ENCODE peak calls at places on chromosomes 4 and X, in four cellular contexts. One of them, this sample, is unnamed.

GRCh38 chr4:143626134-143626859 is 74.2 kb downstream of the FREM3 start:
- DNase-seq in lower leg skin: peak; percentile 61
- DNase-seq in mammary epithelial cell: no peak
- DNase-seq in esophagus squamous epithelium: no peak
- DNase-seq in this sample: peak; percentile 38

GRCh38 chr4:41549469-41549868 is 11.5 kb downstream of the LIMCH1 start:
- DNase-seq in lower leg skin: no peak
- DNase-seq in mammary epithelial cell: no peak
- DNase-seq in esophagus squamous epithelium: no peak
- DNase-seq in this sample: no peak

GRCh38 chr4:129900430-129900953 is 804.5 kb downstream of the C4orf33 start:
- DNase-seq in lower leg skin: no peak
- DNase-seq in mammary epithelial cell: no peak
- DNase-seq in esophagus squamous epithelium: no peak
- DNase-seq in this sample: no peak

GRCh38 chr4:125750399-125750798 is 435.6 kb downstream of the FAT4 start:
- DNase-seq in lower leg skin: no peak
- DNase-seq in mammary epithelial cell: no peak
- DNase-seq in esophagus squamous epithelium: no peak
- DNase-seq in this sample: no peak

GRCh38 chrX:68599256-68600152 is 48.0 kb upstream of the STARD8 start:
- DNase-seq in lower leg skin: no peak
- DNase-seq in mammary epithelial cell: no peak
- DNase-seq in esophagus squamous epithelium: no peak
- DNase-seq in this sample: peak; percentile 8

GRCh38 chr4:24988776-24989175 is 42.0 kb downstream of the LGI2 start:
- DNase-seq in lower leg skin: no peak
- DNase-seq in mammary epithelial cell: peak; percentile 26
- DNase-seq in esophagus squamous epithelium: no peak
- DNase-seq in this sample: peak; percentile 42

GRCh38 chrX:131812847-131813825 is 210.0 kb upstream of the STK26 start:
- DNase-seq in lower leg skin: peak; percentile 35
- DNase-seq in mammary epithelial cell: peak; percentile 79
- DNase-seq in esophagus squamous epithelium: peak; percentile 26
- DNase-seq in this sample: peak; percentile 93

GRCh38 chrX:45001038-45001437 is 128.1 kb downstream of the KDM6A start:
- DNase-seq in lower leg skin: no peak
- DNase-seq in mammary epithelial cell: no peak
- DNase-seq in esophagus squamous epithelium: no peak
- DNase-seq in this sample: no peak

GRCh38 chrX:97446298-97446882 is 562.7 kb downstream of the RPA4 start:
- DNase-seq in lower leg skin: no peak
- DNase-seq in mammary epithelial cell: no peak
- DNase-seq in esophagus squamous epithelium: no peak
- DNase-seq in this sample: peak; percentile 3

GRCh38 chr4:8315343-8316250 is 46.0 kb downstream of the HTRA3 start:
- DNase-seq in lower leg skin: no peak
- DNase-seq in mammary epithelial cell: peak; percentile 75
- DNase-seq in esophagus squamous epithelium: no peak
- DNase-seq in this sample: peak; percentile 88

GRCh38 chr4:109703664-109704351 is 563 bp upstream of the CASP6 start:
- DNase-seq in lower leg skin: no peak
- DNase-seq in mammary epithelial cell: no peak
- DNase-seq in esophagus squamous epithelium: no peak
- DNase-seq in this sample: peak; percentile 5

GRCh38 chr4:915041-915474 is 17.1 kb downstream of the GAK start:
- DNase-seq in lower leg skin: no peak
- DNase-seq in mammary epithelial cell: no peak
- DNase-seq in esophagus squamous epithelium: no peak
- DNase-seq in this sample: peak; percentile 18

GRCh38 chr4:176753049-176753448 is 39.7 kb downstream of the VEGFC start:
- DNase-seq in lower leg skin: no peak
- DNase-seq in mammary epithelial cell: peak; percentile 57
- DNase-seq in esophagus squamous epithelium: no peak
- DNase-seq in this sample: peak; percentile 87

GRCh38 chr4:16472537-16472936 is 246.3 kb upstream of the TAPT1 start:
- DNase-seq in lower leg skin: no peak
- DNase-seq in mammary epithelial cell: no peak
- DNase-seq in esophagus squamous epithelium: no peak
- DNase-seq in this sample: no peak

GRCh38 chr4:46196086-46196485 is 72.2 kb upstream of the GABRG1 start:
- DNase-seq in lower leg skin: no peak
- DNase-seq in mammary epithelial cell: no peak
- DNase-seq in esophagus squamous epithelium: no peak
- DNase-seq in this sample: no peak

GRCh38 chr4:82172186-82172585 is 201.6 kb downstream of the HNRNPD start:
- DNase-seq in lower leg skin: no peak
- DNase-seq in mammary epithelial cell: no peak
- DNase-seq in esophagus squamous epithelium: no peak
- DNase-seq in this sample: no peak
- H3K4me3 ChIP-seq in lower leg skin: no peak overlapping the region
- H3K4me3 ChIP-seq in mammary epithelial cell: no peak overlapping the region
- H3K4me3 ChIP-seq in esophagus squamous epithelium: no peak overlapping the region
- H3K4me3 ChIP-seq in this sample: no peak overlapping the region

GRCh38 chrX:153495362-153495751 is 577 bp downstream of the BGN start:
- DNase-seq in lower leg skin: peak; percentile 21
- DNase-seq in mammary epithelial cell: no peak
- DNase-seq in esophagus squamous epithelium: no peak
- DNase-seq in this sample: peak; percentile 22

GRCh38 chrX:153495903-153496629 is 1.3 kb downstream of the BGN start:
- DNase-seq in lower leg skin: no peak
- DNase-seq in mammary epithelial cell: no peak
- DNase-seq in esophagus squamous epithelium: no peak
- DNase-seq in this sample: no peak

GRCh38 chrX:153493085-153493484 is 1.7 kb upstream of the BGN start:
- DNase-seq in lower leg skin: no peak
- DNase-seq in mammary epithelial cell: no peak
- DNase-seq in esophagus squamous epithelium: no peak
- DNase-seq in this sample: no peak

GRCh38 chrX:153494061-153494460 is 719 bp upstream of the BGN start:
- DNase-seq in lower leg skin: no peak
- DNase-seq in mammary epithelial cell: no peak
- DNase-seq in esophagus squamous epithelium: no peak
- DNase-seq in this sample: no peak

GRCh38 chrX:153494541-153495361 is at the start of gene BGN:
- DNase-seq in lower leg skin: no peak
- DNase-seq in mammary epithelial cell: no peak
- DNase-seq in esophagus squamous epithelium: no peak
- DNase-seq in this sample: peak; percentile 38
- TF ChIP-seq CTCF in lower leg skin: no peak
- TF ChIP-seq CTCF in mammary epithelial cell: no peak
- TF ChIP-seq CTCF in esophagus squamous epithelium: peak; percentile 23
- TF ChIP-seq CTCF in this sample: peak; percentile 37

GRCh38 chrX:121163443-121163842 is 116.0 kb downstream of the GLUD2 start:
- DNase-seq in lower leg skin: no peak
- DNase-seq in mammary epithelial cell: no peak
- DNase-seq in esophagus squamous epithelium: no peak
- DNase-seq in this sample: no peak
- H3K4me3 ChIP-seq in lower leg skin: no peak overlapping the region
- H3K4me3 ChIP-seq in mammary epithelial cell: no peak overlapping the region
- H3K4me3 ChIP-seq in esophagus squamous epithelium: no peak overlapping the region
- H3K4me3 ChIP-seq in this sample: no peak overlapping the region

GRCh38 chrX:72025236-72025770 is 106.4 kb downstream of the RTL5 start:
- DNase-seq in lower leg skin: no peak
- DNase-seq in mammary epithelial cell: no peak
- DNase-seq in esophagus squamous epithelium: no peak
- DNase-seq in this sample: no peak
- TF ChIP-seq CTCF in lower leg skin: no peak
- TF ChIP-seq CTCF in mammary epithelial cell: no peak
- TF ChIP-seq CTCF in esophagus squamous epithelium: no peak
- TF ChIP-seq CTCF in this sample: no peak

DNA sequence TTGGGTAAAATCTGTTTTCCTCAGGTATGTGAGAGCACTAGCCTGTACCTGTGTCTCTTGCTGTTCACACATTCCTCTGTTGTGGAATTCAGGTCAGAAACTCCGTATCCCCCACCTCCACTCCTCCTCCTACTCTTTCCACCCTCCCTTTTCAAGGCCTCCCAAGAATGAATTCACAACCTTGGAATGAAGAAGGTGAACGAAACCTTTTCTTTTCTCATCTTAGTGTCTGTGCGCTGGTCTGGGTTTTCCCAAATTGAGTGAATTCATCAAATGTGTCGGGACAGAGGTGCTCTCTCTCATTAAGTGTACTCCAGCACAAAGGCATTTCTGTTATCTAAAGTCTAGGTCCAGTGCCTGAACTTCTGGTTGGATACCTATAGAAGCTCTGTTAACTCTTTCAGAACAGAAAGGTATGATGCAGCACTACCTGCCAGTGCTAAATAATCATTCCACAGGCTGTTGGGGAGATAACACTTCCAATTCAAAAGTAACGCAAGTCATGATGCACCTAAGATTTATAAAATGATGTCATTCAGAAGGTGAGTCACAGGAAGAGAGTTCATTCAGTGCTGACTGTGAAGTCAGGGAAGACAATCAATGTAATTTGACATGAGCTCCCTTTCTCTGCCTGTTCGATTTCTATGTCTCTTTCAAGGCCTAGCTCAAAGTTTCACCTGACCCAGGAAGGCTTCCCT is 41.9 kb downstream of the COL4A6 start:
- DNase-seq in lower leg skin: no peak
- DNase-seq in mammary epithelial cell: peak; percentile 92
- DNase-seq in esophagus squamous epithelium: no peak
- DNase-seq in this sample: peak; percentile 9
- H3K4me3 ChIP-seq in lower leg skin: no peak overlapping the region
- H3K4me3 ChIP-seq in mammary epithelial cell: peak overlapping the region; percentile 48
- H3K4me3 ChIP-seq in esophagus squamous epithelium: no peak overlapping the region
- H3K4me3 ChIP-seq in this sample: no peak overlapping the region

DNA sequence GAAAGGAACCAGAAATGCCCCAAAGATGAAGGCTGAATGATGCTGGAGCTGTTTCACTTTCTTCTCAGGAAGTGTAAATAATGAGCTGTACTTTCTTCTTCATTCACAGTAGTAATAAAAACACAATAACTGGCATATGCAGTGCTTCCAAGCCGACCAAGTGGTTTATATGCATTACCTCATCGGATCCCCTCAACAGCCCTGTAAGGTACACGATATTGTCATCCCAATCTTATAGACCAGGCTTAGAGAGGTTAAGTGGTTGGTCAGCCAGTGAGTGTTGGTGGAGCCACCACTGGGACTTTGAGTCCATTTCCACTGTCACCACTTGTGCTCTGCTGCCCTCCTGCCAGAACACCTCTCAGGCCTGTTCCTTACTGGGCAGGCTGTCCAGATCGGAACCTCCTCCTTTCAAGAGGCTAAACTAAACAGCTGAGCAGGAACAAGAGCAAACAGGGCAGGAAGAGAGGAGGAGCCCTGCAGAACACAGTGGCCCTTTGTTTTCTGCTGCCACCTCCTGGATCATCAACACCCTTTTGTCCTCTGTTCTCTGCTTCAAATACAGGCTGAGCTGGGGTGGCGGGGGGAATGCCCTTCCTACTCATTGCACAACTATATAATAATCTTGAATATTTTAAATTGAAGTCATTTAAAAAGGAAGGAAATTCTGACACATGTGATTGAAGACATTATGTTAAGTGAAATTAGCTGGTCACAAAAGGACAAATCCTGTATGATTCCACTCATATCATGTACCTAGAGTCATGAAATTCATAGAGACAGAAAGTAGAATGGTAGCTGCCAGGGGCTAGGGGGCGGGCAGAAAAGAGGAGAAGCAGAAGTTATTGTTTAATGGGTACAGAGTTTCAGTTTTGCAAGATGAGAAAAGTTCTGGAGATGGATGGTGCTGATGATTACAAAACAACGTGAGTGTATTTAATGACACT is 112.5 kb upstream of the ATP6AP2 start:
- DNase-seq in lower leg skin: peak; percentile 21
- DNase-seq in mammary epithelial cell: peak; percentile 69
- DNase-seq in esophagus squamous epithelium: no peak
- DNase-seq in this sample: peak; percentile 14
- TF ChIP-seq CTCF in lower leg skin: no peak
- TF ChIP-seq CTCF in mammary epithelial cell: no peak
- TF ChIP-seq CTCF in esophagus squamous epithelium: peak; percentile 55
- TF ChIP-seq CTCF in this sample: peak; percentile 12

GRCh38 chr4:150591904-150592303 is 10.0 kb downstream of the MAB21L2 start:
- DNase-seq in lower leg skin: no peak
- DNase-seq in mammary epithelial cell: no peak
- DNase-seq in esophagus squamous epithelium: no peak
- DNase-seq in this sample: no peak
- H3K4me3 ChIP-seq in lower leg skin: no peak overlapping the region
- H3K4me3 ChIP-seq in mammary epithelial cell: no peak overlapping the region
- H3K4me3 ChIP-seq in esophagus squamous epithelium: no peak overlapping the region
- H3K4me3 ChIP-seq in this sample: no peak overlapping the region

This sample was measured in fibroblast of villous mesenchyme.